ENCODE peak calls at places on chromosomes 3 and 15, in seven cellular contexts. One of them, this sample, is unnamed.

GRCh38 chr3:85228966-85229365 is 270.2 kb downstream of the CADM2 start:
- DNase-seq in mesothelial cell of epicardium: no peak
- DNase-seq in activated T-cell treated with anti-CD3 and anti-CD28 coated beads, Interleukin-2, amount 50 U/mL, for 72 hours: no peak
- DNase-seq in SW 1271: no peak
- DNase-seq in hypothalamus: no peak
- DNase-seq in ELR: no peak
- DNase-seq in AG09309: no peak
- DNase-seq in this sample: no peak

GRCh38 chr3:41565003-41565402 is 365.7 kb downstream of the CTNNB1 start:
- DNase-seq in mesothelial cell of epicardium: no peak
- DNase-seq in activated T-cell treated with anti-CD3 and anti-CD28 coated beads, Interleukin-2, amount 50 U/mL, for 72 hours: no peak
- DNase-seq in SW 1271: no peak
- DNase-seq in hypothalamus: no peak
- DNase-seq in ELR: no peak
- DNase-seq in AG09309: no peak
- DNase-seq in this sample: no peak

GRCh38 chr3:28916713-28917499 is 364.0 kb upstream of the RBMS3 start:
- DNase-seq in mesothelial cell of epicardium: no peak
- DNase-seq in activated T-cell treated with anti-CD3 and anti-CD28 coated beads, Interleukin-2, amount 50 U/mL, for 72 hours: peak
- DNase-seq in SW 1271: no peak
- DNase-seq in hypothalamus: peak
- DNase-seq in ELR: peak
- DNase-seq in AG09309: peak
- DNase-seq in this sample: peak

GRCh38 chr3:99344216-99344615 is 294.2 kb upstream of the COL8A1 start:
- DNase-seq in mesothelial cell of epicardium: no peak
- DNase-seq in activated T-cell treated with anti-CD3 and anti-CD28 coated beads, Interleukin-2, amount 50 U/mL, for 72 hours: no peak
- DNase-seq in SW 1271: no peak
- DNase-seq in hypothalamus: no peak
- DNase-seq in ELR: peak
- DNase-seq in AG09309: no peak
- DNase-seq in this sample: no peak

GRCh38 chr15:26974120-26974780 is 3.3 kb downstream of the GABRG3 start:
- DNase-seq in mesothelial cell of epicardium: no peak
- DNase-seq in activated T-cell treated with anti-CD3 and anti-CD28 coated beads, Interleukin-2, amount 50 U/mL, for 72 hours: no peak
- DNase-seq in SW 1271: no peak
- DNase-seq in hypothalamus: no peak
- DNase-seq in ELR: peak
- DNase-seq in AG09309: no peak
- DNase-seq in this sample: no peak

GRCh38 chr15:38541046-38541445 is 23.6 kb downstream of the RASGRP1 start:
- DNase-seq in mesothelial cell of epicardium: no peak
- DNase-seq in activated T-cell treated with anti-CD3 and anti-CD28 coated beads, Interleukin-2, amount 50 U/mL, for 72 hours: no peak
- DNase-seq in SW 1271: no peak
- DNase-seq in hypothalamus: no peak
- DNase-seq in ELR: no peak
- DNase-seq in AG09309: no peak
- DNase-seq in this sample: no peak

GRCh38 chr3:35042210-35042960 is 596.9 kb upstream of the ARPP21 start:
- DNase-seq in mesothelial cell of epicardium: no peak
- DNase-seq in activated T-cell treated with anti-CD3 and anti-CD28 coated beads, Interleukin-2, amount 50 U/mL, for 72 hours: no peak
- DNase-seq in SW 1271: no peak
- DNase-seq in hypothalamus: no peak
- DNase-seq in ELR: no peak
- DNase-seq in AG09309: no peak
- DNase-seq in this sample: no peak

GRCh38 chr3:52779011-52779410 is 1.6 kb downstream of the ITIH1 start:
- DNase-seq in mesothelial cell of epicardium: no peak
- DNase-seq in activated T-cell treated with anti-CD3 and anti-CD28 coated beads, Interleukin-2, amount 50 U/mL, for 72 hours: no peak
- DNase-seq in SW 1271: no peak
- DNase-seq in hypothalamus: no peak
- DNase-seq in ELR: no peak
- DNase-seq in AG09309: no peak
- DNase-seq in this sample: no peak

GRCh38 chr3:181316481-181316880 is 326.9 kb upstream of the DNAJC19 start:
- DNase-seq in mesothelial cell of epicardium: no peak
- DNase-seq in activated T-cell treated with anti-CD3 and anti-CD28 coated beads, Interleukin-2, amount 50 U/mL, for 72 hours: no peak
- DNase-seq in SW 1271: no peak
- DNase-seq in hypothalamus: no peak
- DNase-seq in ELR: peak
- DNase-seq in AG09309: no peak
- DNase-seq in this sample: no peak

GRCh38 chr3:126034481-126035361 is 49.2 kb downstream of the SLC41A3 start:
- DNase-seq in mesothelial cell of epicardium: peak
- DNase-seq in activated T-cell treated with anti-CD3 and anti-CD28 coated beads, Interleukin-2, amount 50 U/mL, for 72 hours: no peak
- DNase-seq in SW 1271: no peak
- DNase-seq in hypothalamus: no peak
- DNase-seq in ELR: peak
- DNase-seq in AG09309: no peak
- DNase-seq in this sample: no peak

GRCh38 chr3:141796436-141797166 is 33.4 kb downstream of the GRK7 start:
- DNase-seq in mesothelial cell of epicardium: no peak
- DNase-seq in activated T-cell treated with anti-CD3 and anti-CD28 coated beads, Interleukin-2, amount 50 U/mL, for 72 hours: peak
- DNase-seq in SW 1271: no peak
- DNase-seq in hypothalamus: no peak
- DNase-seq in ELR: no peak
- DNase-seq in AG09309: no peak
- DNase-seq in this sample: no peak

GRCh38 chr15:45586990-45587860 is at the start of gene BLOC1S6:
- DNase-seq in mesothelial cell of epicardium: peak
- DNase-seq in activated T-cell treated with anti-CD3 and anti-CD28 coated beads, Interleukin-2, amount 50 U/mL, for 72 hours: peak
- DNase-seq in SW 1271: peak
- DNase-seq in hypothalamus: peak
- DNase-seq in ELR: peak
- DNase-seq in AG09309: peak
- DNase-seq in this sample: peak